ENCODE peak calls at places on chromosomes 13 and 19, in six cellular contexts. One of them, this sample, is unnamed. For H3K4me1, the result is how much of the 10 kb centered on the place peaks cover.

GRCh38 chr19:50315773-50316448 is 13.3 kb downstream of the KCNC3 start:
- DNase-seq in small intestine: no peak
- DNase-seq in ovary: no peak
- DNase-seq in uterus: no peak
- DNase-seq in CD8-positive, alpha-beta memory T cell: no peak
- DNase-seq in OCI-LY7: no peak
- DNase-seq in this sample: no peak

GRCh38 chr13:30845297-30846214 is 60.5 kb upstream of the MEDAG start:
- DNase-seq in small intestine: no peak
- DNase-seq in ovary: no peak
- DNase-seq in uterus: no peak
- DNase-seq in CD8-positive, alpha-beta memory T cell: no peak
- DNase-seq in OCI-LY7: no peak
- DNase-seq in this sample: no peak

GRCh38 chr19:37954421-37954874 is 47.4 kb downstream of the SIPA1L3 start:
- DNase-seq in small intestine: peak
- DNase-seq in ovary: no peak
- DNase-seq in uterus: no peak
- DNase-seq in CD8-positive, alpha-beta memory T cell: no peak
- DNase-seq in OCI-LY7: no peak
- DNase-seq in this sample: no peak

GRCh38 chr19:56314018-56314583 is 538 bp downstream of the ZSCAN5A start:
- DNase-seq in small intestine: no peak
- DNase-seq in ovary: no peak
- DNase-seq in uterus: no peak
- DNase-seq in CD8-positive, alpha-beta memory T cell: peak
- DNase-seq in OCI-LY7: no peak
- DNase-seq in this sample: no peak

GRCh38 chr13:30126903-30127428 is 180.4 kb downstream of the KATNAL1 start:
- DNase-seq in small intestine: no peak
- DNase-seq in ovary: no peak
- DNase-seq in uterus: no peak
- DNase-seq in CD8-positive, alpha-beta memory T cell: no peak
- DNase-seq in OCI-LY7: no peak
- DNase-seq in this sample: no peak

GRCh38 chr13:26604784-26605183 is 47.3 kb downstream of the WASF3 start:
- DNase-seq in small intestine: no peak
- DNase-seq in ovary: peak
- DNase-seq in uterus: peak
- DNase-seq in CD8-positive, alpha-beta memory T cell: no peak
- DNase-seq in OCI-LY7: no peak
- DNase-seq in this sample: peak

GRCh38 chr13:108609353-108609752 is 20.1 kb upstream of the MYO16 start:
- DNase-seq in small intestine: no peak
- DNase-seq in ovary: no peak
- DNase-seq in uterus: no peak
- DNase-seq in CD8-positive, alpha-beta memory T cell: no peak
- DNase-seq in OCI-LY7: no peak
- DNase-seq in this sample: no peak

GRCh38 chr19:40808497-40808896 is 9.5 kb downstream of the EGLN2 start:
- DNase-seq in small intestine: no peak
- DNase-seq in ovary: no peak
- DNase-seq in uterus: no peak
- DNase-seq in CD8-positive, alpha-beta memory T cell: no peak
- DNase-seq in OCI-LY7: no peak
- DNase-seq in this sample: no peak

GRCh38 chr13:26601669-26602068 is 44.2 kb downstream of the WASF3 start:
- DNase-seq in small intestine: no peak
- DNase-seq in ovary: no peak
- DNase-seq in uterus: no peak
- DNase-seq in CD8-positive, alpha-beta memory T cell: no peak
- DNase-seq in OCI-LY7: peak
- DNase-seq in this sample: no peak

GRCh38 chr19:47109177-47109540 is 4.4 kb downstream of the ZC3H4 start:
- DNase-seq in small intestine: no peak
- DNase-seq in ovary: no peak
- DNase-seq in uterus: no peak
- DNase-seq in CD8-positive, alpha-beta memory T cell: no peak
- DNase-seq in OCI-LY7: no peak
- DNase-seq in this sample: no peak

GRCh38 chr19:47107953-47108746 is 5.4 kb downstream of the ZC3H4 start:
- DNase-seq in small intestine: no peak
- DNase-seq in ovary: no peak
- DNase-seq in uterus: no peak
- DNase-seq in CD8-positive, alpha-beta memory T cell: no peak
- DNase-seq in OCI-LY7: no peak
- DNase-seq in this sample: no peak

GRCh38 chr19:47110521-47111080 is 3.0 kb downstream of the ZC3H4 start:
- DNase-seq in small intestine: peak
- DNase-seq in ovary: no peak
- DNase-seq in uterus: no peak
- DNase-seq in CD8-positive, alpha-beta memory T cell: no peak
- DNase-seq in OCI-LY7: peak
- DNase-seq in this sample: no peak

GRCh38 chr19:47111081-47111589 is 2.4 kb downstream of the ZC3H4 start:
- DNase-seq in small intestine: peak
- DNase-seq in ovary: peak
- DNase-seq in uterus: no peak
- DNase-seq in CD8-positive, alpha-beta memory T cell: peak
- DNase-seq in OCI-LY7: peak
- DNase-seq in this sample: no peak

GRCh38 chr19:47109541-47110375 is 3.8 kb downstream of the ZC3H4 start:
- DNase-seq in small intestine: peak
- DNase-seq in ovary: no peak
- DNase-seq in uterus: no peak
- DNase-seq in CD8-positive, alpha-beta memory T cell: no peak
- DNase-seq in OCI-LY7: peak
- DNase-seq in this sample: no peak
- H3K4me1 ChIP-seq in small intestine: under half
- H3K4me1 ChIP-seq in ovary: under half
- H3K4me1 ChIP-seq in uterus: under half
- H3K4me1 ChIP-seq in CD8-positive, alpha-beta memory T cell: half or more
- H3K4me1 ChIP-seq in OCI-LY7: under half
- H3K4me1 ChIP-seq in this sample: under half

DNA sequence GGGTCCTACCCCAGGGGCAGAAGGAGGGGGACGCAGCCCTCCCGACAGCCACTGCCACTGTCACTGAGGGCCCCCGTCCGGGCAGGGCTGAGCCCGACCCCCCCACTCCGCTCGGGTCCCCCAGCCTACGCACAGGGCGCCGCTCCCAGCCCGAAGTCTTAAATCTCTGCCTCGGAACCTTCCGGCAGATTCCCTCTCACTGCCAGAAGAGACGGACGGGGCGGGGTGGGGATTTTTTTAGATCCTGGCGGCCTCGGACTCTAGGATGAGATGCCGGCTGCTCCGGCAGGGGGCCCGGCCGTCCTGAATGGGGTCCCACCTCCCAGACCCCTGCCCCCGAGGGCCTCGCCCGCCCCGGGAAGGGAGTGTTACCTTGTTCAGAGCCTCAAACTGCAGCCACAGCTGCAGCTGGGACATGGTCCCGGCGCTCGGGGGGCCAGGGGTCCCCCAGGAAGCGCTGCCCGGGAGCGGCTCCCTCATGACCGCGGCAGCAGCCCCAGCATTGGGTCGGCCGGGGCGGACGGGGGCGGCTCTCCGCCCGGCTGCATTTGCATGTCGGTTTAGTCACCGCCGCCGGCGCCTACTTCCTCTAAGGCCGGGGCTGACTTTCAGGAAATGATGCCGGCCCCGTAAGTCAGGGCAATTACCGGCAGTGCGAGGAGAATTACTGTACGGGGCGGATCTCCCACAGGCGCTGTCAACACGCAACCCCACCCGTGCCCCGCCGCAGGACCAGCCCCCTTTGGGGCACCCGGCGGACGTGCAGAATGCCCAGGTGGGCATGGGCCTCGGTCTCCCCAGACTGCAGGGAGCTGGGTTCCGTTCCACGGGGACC is 28.1 kb downstream of the GPX4 start:
- DNase-seq in small intestine: peak
- DNase-seq in ovary: peak
- DNase-seq in uterus: peak
- DNase-seq in CD8-positive, alpha-beta memory T cell: peak
- DNase-seq in OCI-LY7: peak
- DNase-seq in this sample: peak
- H3K4me1 ChIP-seq in small intestine: under half
- H3K4me1 ChIP-seq in ovary: under half
- H3K4me1 ChIP-seq in uterus: under half
- H3K4me1 ChIP-seq in CD8-positive, alpha-beta memory T cell: under half
- H3K4me1 ChIP-seq in OCI-LY7: under half
- H3K4me1 ChIP-seq in this sample: under half

GRCh38 chr13:100096526-100096925 is 7.6 kb downstream of the PCCA start:
- DNase-seq in small intestine: no peak
- DNase-seq in ovary: no peak
- DNase-seq in uterus: no peak
- DNase-seq in CD8-positive, alpha-beta memory T cell: no peak
- DNase-seq in OCI-LY7: no peak
- DNase-seq in this sample: no peak

GRCh38 chr13:100095498-100095897 is 6.6 kb downstream of the PCCA start:
- DNase-seq in small intestine: no peak
- DNase-seq in ovary: no peak
- DNase-seq in uterus: no peak
- DNase-seq in CD8-positive, alpha-beta memory T cell: no peak
- DNase-seq in OCI-LY7: no peak
- DNase-seq in this sample: no peak

GRCh38 chr13:100100115-100100879 is 11.4 kb downstream of the PCCA start:
- DNase-seq in small intestine: peak
- DNase-seq in ovary: peak
- DNase-seq in uterus: no peak
- DNase-seq in CD8-positive, alpha-beta memory T cell: no peak
- DNase-seq in OCI-LY7: no peak
- DNase-seq in this sample: no peak

GRCh38 chr13:100098445-100099116 is 9.7 kb downstream of the PCCA start:
- DNase-seq in small intestine: no peak
- DNase-seq in ovary: no peak
- DNase-seq in uterus: no peak
- DNase-seq in CD8-positive, alpha-beta memory T cell: no peak
- DNase-seq in OCI-LY7: no peak
- DNase-seq in this sample: no peak

DNA sequence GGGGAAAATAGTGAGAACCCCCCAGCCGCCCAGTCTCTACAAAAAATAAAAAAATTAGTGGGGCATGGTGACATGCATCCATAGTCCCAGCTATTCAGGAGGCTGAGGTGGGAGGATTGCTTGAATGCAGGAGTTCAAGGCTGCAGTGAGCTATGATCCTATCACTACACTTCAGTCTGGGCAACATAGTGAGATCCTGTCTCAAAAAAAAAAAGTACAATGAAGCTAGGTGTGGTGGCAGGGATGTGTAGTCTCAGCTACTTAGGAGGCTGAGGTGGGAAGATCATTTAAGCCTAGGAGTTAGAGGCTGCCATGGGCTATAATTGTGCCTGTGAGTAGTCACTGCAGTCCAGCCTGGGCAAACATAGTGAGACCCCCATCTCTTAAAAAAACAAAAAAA is 8.9 kb downstream of the PCCA start:
- DNase-seq in small intestine: no peak
- DNase-seq in ovary: no peak
- DNase-seq in uterus: no peak
- DNase-seq in CD8-positive, alpha-beta memory T cell: no peak
- DNase-seq in OCI-LY7: no peak
- DNase-seq in this sample: no peak
- H3K4me1 ChIP-seq in small intestine: under half
- H3K4me1 ChIP-seq in ovary: under half
- H3K4me1 ChIP-seq in uterus: under half
- H3K4me1 ChIP-seq in CD8-positive, alpha-beta memory T cell: under half
- H3K4me1 ChIP-seq in OCI-LY7: under half
- H3K4me1 ChIP-seq in this sample: under half

GRCh38 chr19:19098703-19099632 is 35.2 kb downstream of the SLC25A42 start:
- DNase-seq in small intestine: peak
- DNase-seq in ovary: no peak
- DNase-seq in uterus: no peak
- DNase-seq in CD8-positive, alpha-beta memory T cell: no peak
- DNase-seq in OCI-LY7: no peak
- DNase-seq in this sample: no peak
- H3K4me1 ChIP-seq in small intestine: under half
- H3K4me1 ChIP-seq in ovary: under half
- H3K4me1 ChIP-seq in uterus: under half
- H3K4me1 ChIP-seq in CD8-positive, alpha-beta memory T cell: under half
- H3K4me1 ChIP-seq in OCI-LY7: under half
- H3K4me1 ChIP-seq in this sample: under half

DNA sequence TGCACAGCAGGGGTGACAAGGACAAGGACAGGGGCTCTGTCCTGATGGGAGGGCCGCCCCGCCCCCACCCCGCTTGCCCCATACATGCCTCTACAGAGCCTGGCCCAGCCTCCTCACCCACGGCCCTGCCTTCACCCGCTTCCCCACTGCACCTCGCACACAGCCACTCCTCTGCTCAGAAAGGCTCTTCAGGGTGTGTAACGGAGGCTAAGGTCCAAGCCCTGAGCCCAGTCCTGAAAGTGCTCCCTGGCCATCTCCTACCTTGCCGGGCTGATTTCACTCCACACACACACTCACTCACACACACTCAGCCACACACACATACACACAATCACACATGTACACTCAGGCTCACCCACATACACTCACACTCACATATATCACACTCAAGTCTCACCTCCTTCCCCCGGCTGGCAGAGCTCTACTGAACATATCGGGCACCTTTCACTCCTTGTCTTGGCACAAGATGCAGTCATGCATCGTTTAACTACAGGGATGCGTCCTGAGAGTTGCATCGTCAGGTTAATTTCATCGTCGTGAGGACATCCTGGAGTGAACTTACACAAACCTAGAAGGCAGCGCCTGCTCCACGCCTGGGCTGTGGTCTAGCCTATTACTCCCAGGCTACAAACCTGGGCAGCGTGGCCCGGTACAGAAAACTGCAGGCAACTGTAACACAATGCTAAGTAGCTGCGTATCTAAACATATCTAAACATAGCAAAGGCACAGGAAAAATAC is 13.2 kb downstream of the EPS15L1 start:
- DNase-seq in small intestine: peak
- DNase-seq in ovary: no peak
- DNase-seq in uterus: no peak
- DNase-seq in CD8-positive, alpha-beta memory T cell: no peak
- DNase-seq in OCI-LY7: no peak
- DNase-seq in this sample: no peak
- H3K4me1 ChIP-seq in small intestine: under half
- H3K4me1 ChIP-seq in ovary: under half
- H3K4me1 ChIP-seq in uterus: under half
- H3K4me1 ChIP-seq in CD8-positive, alpha-beta memory T cell: under half
- H3K4me1 ChIP-seq in OCI-LY7: half or more
- H3K4me1 ChIP-seq in this sample: half or more

DNA sequence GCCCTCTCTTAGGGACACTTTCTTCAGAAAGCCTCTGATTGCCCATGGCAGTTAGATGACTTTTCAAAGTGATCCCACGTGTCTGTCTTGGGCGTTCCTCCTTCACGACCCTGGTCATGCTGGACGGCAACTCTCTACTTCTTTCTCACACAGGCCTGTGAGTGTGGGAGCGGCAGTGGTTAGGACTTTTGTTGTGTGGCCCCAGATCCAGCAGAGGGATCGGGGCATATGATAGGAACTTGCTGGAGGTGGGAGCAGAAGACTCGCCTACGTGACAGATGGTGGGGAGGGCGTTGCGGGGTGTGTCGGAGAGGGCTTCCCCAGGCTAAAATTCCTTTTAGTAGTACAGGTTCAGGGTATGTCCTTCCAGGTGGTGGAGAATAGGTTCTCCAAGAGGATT is 289.5 kb upstream of the MAB21L1 start:
- DNase-seq in small intestine: no peak
- DNase-seq in ovary: no peak
- DNase-seq in uterus: no peak
- DNase-seq in CD8-positive, alpha-beta memory T cell: no peak
- DNase-seq in OCI-LY7: no peak
- DNase-seq in this sample: no peak
- H3K4me1 ChIP-seq in small intestine: under half
- H3K4me1 ChIP-seq in ovary: under half
- H3K4me1 ChIP-seq in uterus: under half
- H3K4me1 ChIP-seq in CD8-positive, alpha-beta memory T cell: under half
- H3K4me1 ChIP-seq in OCI-LY7: under half
- H3K4me1 ChIP-seq in this sample: under half